ENCODE peak calls at places on chromosomes 16 and 17, in six cellular contexts. T is mucosa of descending colon; J is upper lobe of right lung; C is T-helper 17 cell; I is activated CD8-positive, alpha-beta T cell treated with anti-CD3 and anti-CD28 coated beads for 36 hours; N is CD4-positive, alpha-beta T cell. B is an unnamed sample.

GRCh38 chr17:45573915-45574314 is 83.4 kb upstream of the PLEKHM1 start:
- ATAC-seq in T (no peak), J (no peak), C (no peak), I (no peak), N (no peak), B (no peak)

GRCh38 chr17:77995146-77995852 is 36.8 kb downstream of the TNRC6C start:
- ATAC-seq in T (no peak), J (peak; percentile 48), C (peak; percentile 58), I (peak; percentile 75), N (peak; percentile 80), B (peak; percentile 70)

GRCh38 chr17:63790057-63790456 is 16.1 kb downstream of the DDX42 start:
- ATAC-seq in T (no peak), J (no peak), C (no peak), I (no peak), N (no peak), B (no peak)

GRCh38 chr16:154223-155030 is 2.0 kb downstream of the HBZ start:
- ATAC-seq in T (peak; percentile 55), J (peak; percentile 66), C (no peak), I (peak; percentile 59), N (peak; percentile 37), B (peak; percentile 41)

GRCh38 chr16:23071202-23072083 is 77.8 kb downstream of the USP31 start:
- ATAC-seq in T (peak; percentile 40), J (peak; percentile 33), C (no peak), I (no peak), N (no peak), B (peak; percentile 53)

GRCh38 chr17:17929655-17930380 is 42.4 kb downstream of the TOM1L2 start:
- ATAC-seq in T (no peak), J (peak; percentile 67), C (no peak), I (no peak), N (no peak), B (no peak)

GRCh38 chr16:85986931-85987749 is 88.2 kb downstream of the IRF8 start:
- ATAC-seq in T (peak; percentile 76), J (peak; percentile 45), C (peak; percentile 32), I (no peak), N (no peak), B (peak; percentile 23)

GRCh38 chr16:51445250-51445649 is 294.2 kb upstream of the SALL1 start:
- ATAC-seq in T (no peak), J (no peak), C (no peak), I (no peak), N (no peak), B (no peak)

GRCh38 chr16:85111184-85111583 is 1.1 kb downstream of the CIBAR2 start:
- ATAC-seq in T (no peak), J (no peak), C (no peak), I (no peak), N (no peak), B (no peak)

B was measured in gastroesophageal sphincter.